ENCODE peak calls at places on chromosomes 4 and X, in seven cellular contexts. J, S, U, N, I, R and V are unnamed samples.

GRCh38 chr4:11133868-11134267 is 294.8 kb downstream of the HS3ST1 start:
- DNase-seq in J (no peak), S (no peak), U (no peak), N (no peak), I (no peak), R (no peak), V (no peak)

GRCh38 chrX:29530520-29530919 is 684.8 kb upstream of the MAGEB2 start:
- DNase-seq in J (no peak), S (no peak), U (no peak), N (no peak), I (no peak), R (no peak), V (no peak)

GRCh38 chr4:13399257-13399656 is 84.9 kb downstream of the RAB28 start:
- DNase-seq in J (no peak), S (no peak), U (no peak), N (no peak), I (no peak), R (no peak), V (no peak)

GRCh38 chr4:128347930-128348660 is 60.5 kb upstream of the PGRMC2 start:
- DNase-seq in J (no peak), S (no peak), U (no peak), N (no peak), I (no peak), R (no peak), V (no peak)

GRCh38 chrX:23062359-23062758 is 62.6 kb downstream of the DDX53 start:
- DNase-seq in J (no peak), S (no peak), U (no peak), N (no peak), I (no peak), R (no peak), V (no peak)

GRCh38 chr4:74111990-74112389 is 13.0 kb upstream of the CXCL2 start:
- DNase-seq in J (no peak), S (peak), U (no peak), N (no peak), I (no peak), R (peak), V (no peak)

GRCh38 chr4:139419388-139419914 is 34.5 kb upstream of the RAB33B start:
- DNase-seq in J (no peak), S (peak), U (no peak), N (no peak), I (no peak), R (no peak), V (no peak)

GRCh38 chr4:15652191-15652590 is 3.0 kb downstream of the FBXL5 start:
- DNase-seq in J (no peak), S (no peak), U (no peak), N (no peak), I (no peak), R (no peak), V (no peak)

GRCh38 chr4:102826890-102827673 is at the start of gene UBE2D3:
- DNase-seq in J (peak), S (peak), U (peak), N (peak), I (peak), R (peak), V (peak)

GRCh38 chr4:138178566-138178965 is 63.6 kb downstream of the SLC7A11 start:
- DNase-seq in J (no peak), S (no peak), U (no peak), N (no peak), I (no peak), R (no peak), V (no peak)

GRCh38 chrX:9578083-9578779 is 113.4 kb downstream of the TBL1X start:
- DNase-seq in J (no peak), S (no peak), U (no peak), N (no peak), I (no peak), R (no peak), V (no peak)

GRCh38 chrX:65596270-65596669 is 61.7 kb upstream of the LAS1L start:
- DNase-seq in J (no peak), S (no peak), U (no peak), N (no peak), I (no peak), R (no peak), V (no peak)

GRCh38 chr4:157221895-157222763 is 1.6 kb downstream of the GRIA2 start:
- DNase-seq in J (peak), S (no peak), U (no peak), N (no peak), I (no peak), R (peak), V (peak)

GRCh38 chr4:88007304-88008132 is at the start of gene PKD2:
- DNase-seq in J (peak), S (peak), U (no peak), N (peak), I (peak), R (peak), V (peak)

GRCh38 chr4:27702710-27703431 is 842.2 kb downstream of the STIM2 start:
- DNase-seq in J (no peak), S (no peak), U (peak), N (peak), I (no peak), R (peak), V (no peak)

GRCh38 chr4:72975488-72975784 is 94.1 kb downstream of the COX18 start:
- DNase-seq in J (no peak), S (no peak), U (no peak), N (no peak), I (no peak), R (no peak), V (no peak)

GRCh38 chrX:87006561-87006960 is 511.0 kb upstream of the KLHL4 start:
- DNase-seq in J (no peak), S (no peak), U (no peak), N (no peak), I (no peak), R (peak), V (no peak)

GRCh38 chr4:118888666-118889312 is at the start of gene SYNPO2:
- DNase-seq in J (peak), S (peak), U (no peak), N (peak), I (peak), R (peak), V (peak)

GRCh38 chr4:70885174-70885573 is 17.0 kb upstream of the MOB1B start:
- DNase-seq in J (no peak), S (no peak), U (no peak), N (no peak), I (no peak), R (no peak), V (no peak)

GRCh38 chr4:99648321-99648720 is 9.3 kb downstream of the C4orf54 start:
- DNase-seq in J (no peak), S (no peak), U (no peak), N (no peak), I (no peak), R (no peak), V (no peak)

GRCh38 chrX:68938244-68939004 is 109.6 kb downstream of the EFNB1 start:
- DNase-seq in J (no peak), S (peak), U (no peak), N (no peak), I (no peak), R (no peak), V (peak)

GRCh38 chrX:117839544-117839943 is 277.1 kb downstream of the KLHL13 start:
- DNase-seq in J (no peak), S (no peak), U (no peak), N (no peak), I (no peak), R (peak), V (no peak)

GRCh38 chrX:42247241-42247640 is 323.9 kb upstream of the CASK start:
- DNase-seq in J (no peak), S (no peak), U (no peak), N (no peak), I (no peak), R (no peak), V (no peak)

GRCh38 chr4:8690216-8690786 is 97.7 kb downstream of the CPZ start:
- DNase-seq in J (peak), S (peak), U (no peak), N (no peak), I (no peak), R (no peak), V (peak)

GRCh38 chrX:27915617-27916016 is 65.6 kb downstream of the DCAF8L1 start:
- DNase-seq in J (no peak), S (no peak), U (no peak), N (no peak), I (no peak), R (no peak), V (no peak)

GRCh38 chrX:154379569-154379951 is 465 bp downstream of the EMD start:
- DNase-seq in J (no peak), S (no peak), U (no peak), N (no peak), I (no peak), R (no peak), V (no peak)

GRCh38 chrX:154378799-154379568 is at the start of gene EMD:
- DNase-seq in J (peak), S (peak), U (peak), N (peak), I (peak), R (peak), V (peak)

GRCh38 chrX:154376768-154377167 is 2.3 kb upstream of the EMD start:
- DNase-seq in J (no peak), S (no peak), U (no peak), N (no peak), I (no peak), R (no peak), V (no peak)

GRCh38 chrX:154380153-154380552 is 1.1 kb downstream of the EMD start:
- DNase-seq in J (no peak), S (no peak), U (no peak), N (no peak), I (no peak), R (no peak), V (peak)

DNA sequence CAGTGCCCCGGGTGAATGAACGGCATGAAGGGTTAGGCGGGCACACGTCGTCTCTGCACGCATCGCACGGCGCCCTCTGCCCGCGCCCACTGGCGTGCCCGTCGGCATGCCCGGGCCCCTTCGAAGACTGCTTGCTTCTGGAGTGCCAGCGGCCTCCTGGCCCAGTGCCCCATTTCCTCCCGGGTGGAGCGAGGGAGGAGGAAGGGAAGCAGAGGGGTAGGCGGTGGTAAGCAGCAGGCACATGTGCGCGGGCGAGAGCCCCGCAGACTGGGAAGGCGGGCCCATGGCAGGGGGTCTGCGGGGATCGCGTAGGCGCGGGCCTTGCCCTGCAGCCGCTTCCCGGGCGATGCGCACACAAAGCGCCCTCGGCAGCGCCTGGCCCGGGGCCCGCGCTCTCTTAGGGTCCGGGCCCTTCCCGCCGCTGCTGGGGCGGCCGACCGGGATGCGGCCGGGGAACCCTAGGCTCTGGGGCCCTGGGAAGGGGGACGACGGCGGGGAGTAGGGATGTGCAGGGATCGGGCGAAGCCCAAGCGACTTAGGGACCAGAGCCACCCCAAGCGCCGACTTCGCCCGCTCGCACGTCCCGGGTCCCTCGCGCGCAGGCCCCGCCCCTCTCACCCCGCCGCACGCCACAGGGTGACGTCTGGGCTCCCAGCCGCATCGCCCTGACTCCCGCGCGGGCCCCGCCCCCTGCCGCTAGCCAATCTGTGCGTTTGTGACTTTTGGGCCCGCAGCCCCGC is 866 bp upstream of the EMD start:
- DNase-seq in J (no peak), S (no peak), U (no peak), N (no peak), I (peak), R (peak), V (peak)
- TF ChIP-seq POLR2AphosphoS5 in J (no peak), S (no peak), U (peak), N (peak), I (peak), R (peak), V (peak)

GRCh38 chrX:13082286-13083065 is 38.1 kb upstream of the FAM9C start:
- DNase-seq in J (no peak), S (no peak), U (no peak), N (no peak), I (no peak), R (no peak), V (no peak)
- TF ChIP-seq POLR2AphosphoS5 in J (no peak), S (no peak), U (no peak), N (no peak), I (no peak), R (no peak), V (no peak)

DNA sequence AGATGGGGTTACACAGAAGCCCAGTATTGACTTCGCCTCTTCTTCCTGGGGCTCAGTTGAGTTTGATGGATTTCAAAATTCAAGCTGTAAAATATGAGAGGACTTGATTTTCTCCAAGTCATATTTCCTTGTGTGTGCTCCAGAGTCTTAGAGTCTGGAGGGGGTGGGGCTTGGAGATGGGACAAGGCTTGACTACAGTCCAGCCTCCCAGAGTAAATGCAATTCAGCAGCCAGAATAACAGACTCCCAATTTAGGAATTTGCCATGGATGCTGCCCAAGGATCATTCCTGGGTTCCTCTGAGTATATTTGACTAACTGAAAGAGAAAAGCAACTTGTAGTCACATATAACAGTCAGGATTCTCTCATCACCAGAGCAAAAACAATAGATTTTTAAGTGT is 53.7 kb upstream of the RBPJ start:
- DNase-seq in J (no peak), S (peak), U (no peak), N (no peak), I (peak), R (no peak), V (no peak)
- TF ChIP-seq POLR2AphosphoS5 in J (no peak), S (no peak), U (no peak), N (no peak), I (no peak), R (no peak), V (no peak)

GRCh38 chrX:21989415-21989814 is 42.7 kb upstream of the PHEX start:
- DNase-seq in J (no peak), S (no peak), U (no peak), N (no peak), I (no peak), R (no peak), V (no peak)

GRCh38 chrX:21982311-21982710 is 41.8 kb downstream of the SMS start:
- DNase-seq in J (no peak), S (no peak), U (no peak), N (no peak), I (no peak), R (no peak), V (no peak)

GRCh38 chrX:21986596-21986995 is 45.5 kb upstream of the PHEX start:
- DNase-seq in J (no peak), S (no peak), U (no peak), N (no peak), I (no peak), R (no peak), V (no peak)

GRCh38 chrX:21990812-21991211 is 41.3 kb upstream of the PHEX start:
- DNase-seq in J (no peak), S (no peak), U (no peak), N (no peak), I (no peak), R (no peak), V (no peak)

GRCh38 chrX:21985332-21985777 is 44.8 kb downstream of the SMS start:
- DNase-seq in J (peak), S (peak), U (peak), N (peak), I (peak), R (peak), V (no peak)
- TF ChIP-seq POLR2AphosphoS5 in J (no peak), S (no peak), U (no peak), N (no peak), I (no peak), R (no peak), V (no peak)

GRCh38 chrX:100606753-100607152 is 22.0 kb downstream of the TNMD start:
- DNase-seq in J (no peak), S (no peak), U (no peak), N (no peak), I (no peak), R (no peak), V (no peak)

GRCh38 chrX:100596601-100597000 is 11.9 kb downstream of the TNMD start:
- DNase-seq in J (no peak), S (no peak), U (no peak), N (no peak), I (no peak), R (peak), V (no peak)

GRCh38 chrX:100599456-100599855 is 14.7 kb downstream of the TNMD start:
- DNase-seq in J (no peak), S (no peak), U (no peak), N (no peak), I (no peak), R (no peak), V (no peak)

GRCh38 chrX:100600340-100600739 is 15.6 kb downstream of the TNMD start:
- DNase-seq in J (no peak), S (no peak), U (no peak), N (no peak), I (no peak), R (no peak), V (no peak)

GRCh38 chrX:100600769-100601168 is 16.0 kb downstream of the TNMD start:
- DNase-seq in J (no peak), S (no peak), U (no peak), N (no peak), I (no peak), R (no peak), V (no peak)
- TF ChIP-seq POLR2AphosphoS5 in J (no peak), S (no peak), U (no peak), N (no peak), I (no peak), R (no peak), V (no peak)

GRCh38 chr4:141840299-141840986 is 204.1 kb downstream of the IL15 start:
- DNase-seq in J (no peak), S (no peak), U (no peak), N (no peak), I (no peak), R (no peak), V (no peak)
- TF ChIP-seq POLR2AphosphoS5 in J (no peak), S (no peak), U (no peak), N (no peak), I (no peak), R (no peak), V (no peak)

GRCh38 chr4:6632125-6632524 is 8.4 kb upstream of the MRFAP1 start:
- DNase-seq in J (peak), S (no peak), U (no peak), N (no peak), I (no peak), R (no peak), V (no peak)

GRCh38 chr4:6622744-6623143 is 17.7 kb upstream of the MRFAP1 start:
- DNase-seq in J (no peak), S (no peak), U (no peak), N (no peak), I (no peak), R (no peak), V (peak)

GRCh38 chr4:6626066-6626465 is 14.4 kb upstream of the MRFAP1 start:
- DNase-seq in J (peak), S (no peak), U (no peak), N (no peak), I (no peak), R (no peak), V (no peak)

GRCh38 chr4:6625256-6625655 is 15.2 kb upstream of the MRFAP1 start:
- DNase-seq in J (peak), S (no peak), U (no peak), N (no peak), I (no peak), R (no peak), V (no peak)

DNA sequence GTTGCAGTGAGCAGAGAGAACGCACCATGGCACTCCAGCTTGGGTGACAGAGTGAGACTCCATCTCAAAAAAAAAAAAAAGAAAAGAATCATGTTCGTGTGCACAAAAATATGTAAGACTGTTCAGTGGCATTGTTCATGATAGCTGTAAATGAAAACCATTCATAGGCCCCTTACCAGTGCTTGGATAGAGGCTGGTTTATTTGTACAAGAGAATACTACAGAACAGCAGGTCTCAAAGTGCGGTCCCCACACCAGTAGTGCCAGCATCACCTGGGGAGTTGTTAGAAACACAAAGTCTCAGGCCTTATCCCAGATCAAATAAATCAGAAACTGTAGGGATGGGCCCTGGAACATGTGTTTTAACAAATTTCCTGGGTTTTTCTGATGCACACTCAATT is 12.7 kb upstream of the MRFAP1 start:
- DNase-seq in J (no peak), S (no peak), U (peak), N (no peak), I (no peak), R (no peak), V (no peak)
- TF ChIP-seq POLR2AphosphoS5 in J (no peak), S (no peak), U (no peak), N (no peak), I (no peak), R (no peak), V (no peak)